ENCODE peak calls at places on chromosomes 3 and 15, in seven cellular contexts. One of them, this sample, is unnamed.
A peak's percentile ranks its signal among the peaks of the same experiment; 100 is the strongest.

GRCh38 chr15:94667109-94667508 is 435.7 kb downstream of the MCTP2 start:
- DNase-seq in astrocyte of the spinal cord: no peak
- DNase-seq in Panc1: no peak
- DNase-seq in endothelial cell of umbilical vein: no peak
- DNase-seq in AG09309: no peak
- DNase-seq in pancreas: no peak
- DNase-seq in colonic mucosa: no peak
- DNase-seq in this sample: no peak

GRCh38 chr15:41507820-41508290 is 5.8 kb downstream of the LTK start:
- DNase-seq in astrocyte of the spinal cord: no peak
- DNase-seq in Panc1: no peak
- DNase-seq in endothelial cell of umbilical vein: no peak
- DNase-seq in AG09309: no peak
- DNase-seq in pancreas: peak; percentile 96
- DNase-seq in colonic mucosa: peak; percentile 82
- DNase-seq in this sample: no peak

GRCh38 chr3:151101270-151101954 is 15.9 kb downstream of the MED12L start:
- DNase-seq in astrocyte of the spinal cord: no peak
- DNase-seq in Panc1: no peak
- DNase-seq in endothelial cell of umbilical vein: no peak
- DNase-seq in AG09309: no peak
- DNase-seq in pancreas: no peak
- DNase-seq in colonic mucosa: no peak
- DNase-seq in this sample: no peak

GRCh38 chr15:58332676-58333400 is 99.0 kb upstream of the LIPC start:
- DNase-seq in astrocyte of the spinal cord: peak; percentile 66
- DNase-seq in Panc1: peak; percentile 69
- DNase-seq in endothelial cell of umbilical vein: no peak
- DNase-seq in AG09309: peak; percentile 64
- DNase-seq in pancreas: no peak
- DNase-seq in colonic mucosa: no peak
- DNase-seq in this sample: no peak

GRCh38 chr15:90078965-90079364 is 23.3 kb downstream of the IDH2 start:
- DNase-seq in astrocyte of the spinal cord: no peak
- DNase-seq in Panc1: no peak
- DNase-seq in endothelial cell of umbilical vein: no peak
- DNase-seq in AG09309: no peak
- DNase-seq in pancreas: no peak
- DNase-seq in colonic mucosa: no peak
- DNase-seq in this sample: no peak

GRCh38 chr3:41131224-41131623 is 68.1 kb upstream of the CTNNB1 start:
- DNase-seq in astrocyte of the spinal cord: peak; percentile 84
- DNase-seq in Panc1: no peak
- DNase-seq in endothelial cell of umbilical vein: no peak
- DNase-seq in AG09309: no peak
- DNase-seq in pancreas: no peak
- DNase-seq in colonic mucosa: no peak
- DNase-seq in this sample: no peak

GRCh38 chr3:16338999-16339398 is 74.0 kb downstream of the OXNAD1 start:
- DNase-seq in astrocyte of the spinal cord: peak; percentile 87
- DNase-seq in Panc1: no peak
- DNase-seq in endothelial cell of umbilical vein: peak; percentile 31
- DNase-seq in AG09309: peak; percentile 97
- DNase-seq in pancreas: no peak
- DNase-seq in colonic mucosa: no peak
- DNase-seq in this sample: peak; percentile 67

GRCh38 chr15:98134875-98135274 is 174.4 kb downstream of the ARRDC4 start:
- DNase-seq in astrocyte of the spinal cord: no peak
- DNase-seq in Panc1: no peak
- DNase-seq in endothelial cell of umbilical vein: no peak
- DNase-seq in AG09309: no peak
- DNase-seq in pancreas: no peak
- DNase-seq in colonic mucosa: no peak
- DNase-seq in this sample: no peak

GRCh38 chr15:45587861-45588170 is 637 bp downstream of the BLOC1S6 start:
- DNase-seq in astrocyte of the spinal cord: no peak
- DNase-seq in Panc1: no peak
- DNase-seq in endothelial cell of umbilical vein: no peak
- DNase-seq in AG09309: no peak
- DNase-seq in pancreas: no peak
- DNase-seq in colonic mucosa: no peak
- DNase-seq in this sample: no peak

GRCh38 chr3:47527952-47528718 is 14.6 kb upstream of the ELP6 start:
- DNase-seq in astrocyte of the spinal cord: no peak
- DNase-seq in Panc1: no peak
- DNase-seq in endothelial cell of umbilical vein: no peak
- DNase-seq in AG09309: no peak
- DNase-seq in pancreas: no peak
- DNase-seq in colonic mucosa: no peak
- DNase-seq in this sample: no peak

GRCh38 chr3:127473244-127474024 is 117.1 kb downstream of the TPRA1 start:
- DNase-seq in astrocyte of the spinal cord: no peak
- DNase-seq in Panc1: no peak
- DNase-seq in endothelial cell of umbilical vein: no peak
- DNase-seq in AG09309: no peak
- DNase-seq in pancreas: no peak
- DNase-seq in colonic mucosa: no peak
- DNase-seq in this sample: no peak

GRCh38 chr15:87365221-87365620 is 891.3 kb downstream of the NTRK3 start:
- DNase-seq in astrocyte of the spinal cord: peak; percentile 72
- DNase-seq in Panc1: no peak
- DNase-seq in endothelial cell of umbilical vein: no peak
- DNase-seq in AG09309: peak; percentile 38
- DNase-seq in pancreas: no peak
- DNase-seq in colonic mucosa: no peak
- DNase-seq in this sample: no peak

GRCh38 chr3:150823277-150823676 is 60.3 kb upstream of the SIAH2 start:
- DNase-seq in astrocyte of the spinal cord: no peak
- DNase-seq in Panc1: no peak
- DNase-seq in endothelial cell of umbilical vein: no peak
- DNase-seq in AG09309: no peak
- DNase-seq in pancreas: no peak
- DNase-seq in colonic mucosa: no peak
- DNase-seq in this sample: no peak

GRCh38 chr3:16411450-16411849 is 102.0 kb downstream of the RFTN1 start:
- DNase-seq in astrocyte of the spinal cord: no peak
- DNase-seq in Panc1: no peak
- DNase-seq in endothelial cell of umbilical vein: no peak
- DNase-seq in AG09309: no peak
- DNase-seq in pancreas: no peak
- DNase-seq in colonic mucosa: no peak
- DNase-seq in this sample: no peak

GRCh38 chr15:99717129-99718024 is 15.9 kb downstream of the LYSMD4 start:
- DNase-seq in astrocyte of the spinal cord: no peak
- DNase-seq in Panc1: no peak
- DNase-seq in endothelial cell of umbilical vein: no peak
- DNase-seq in AG09309: no peak
- DNase-seq in pancreas: no peak
- DNase-seq in colonic mucosa: no peak
- DNase-seq in this sample: no peak

GRCh38 chr15:76576526-76577279 is 240.1 kb downstream of the ISL2 start:
- DNase-seq in astrocyte of the spinal cord: peak; percentile 76
- DNase-seq in Panc1: no peak
- DNase-seq in endothelial cell of umbilical vein: peak; percentile 71
- DNase-seq in AG09309: no peak
- DNase-seq in pancreas: peak; percentile 49
- DNase-seq in colonic mucosa: peak; percentile 83
- DNase-seq in this sample: peak; percentile 23

GRCh38 chr3:187567026-187567425 is 103.2 kb downstream of the SST start:
- DNase-seq in astrocyte of the spinal cord: peak; percentile 9
- DNase-seq in Panc1: no peak
- DNase-seq in endothelial cell of umbilical vein: no peak
- DNase-seq in AG09309: peak; percentile 24
- DNase-seq in pancreas: no peak
- DNase-seq in colonic mucosa: no peak
- DNase-seq in this sample: no peak

GRCh38 chr15:89640245-89640644 is 15.0 kb downstream of the KIF7 start:
- DNase-seq in astrocyte of the spinal cord: no peak
- DNase-seq in Panc1: no peak
- DNase-seq in endothelial cell of umbilical vein: no peak
- DNase-seq in AG09309: no peak
- DNase-seq in pancreas: no peak
- DNase-seq in colonic mucosa: no peak
- DNase-seq in this sample: no peak

GRCh38 chr3:150158974-150159625 is 188.4 kb upstream of the PFN2 start:
- DNase-seq in astrocyte of the spinal cord: peak; percentile 31
- DNase-seq in Panc1: no peak
- DNase-seq in endothelial cell of umbilical vein: no peak
- DNase-seq in AG09309: no peak
- DNase-seq in pancreas: no peak
- DNase-seq in colonic mucosa: no peak
- DNase-seq in this sample: no peak

GRCh38 chr15:39191871-39192281 is 389.0 kb upstream of the THBS1 start:
- DNase-seq in astrocyte of the spinal cord: peak; percentile 60
- DNase-seq in Panc1: no peak
- DNase-seq in endothelial cell of umbilical vein: no peak
- DNase-seq in AG09309: peak; percentile 59
- DNase-seq in pancreas: no peak
- DNase-seq in colonic mucosa: no peak
- DNase-seq in this sample: no peak

GRCh38 chr15:64146885-64147681 is 4.4 kb upstream of the SNX22 start:
- DNase-seq in astrocyte of the spinal cord: peak; percentile 42
- DNase-seq in Panc1: no peak
- DNase-seq in endothelial cell of umbilical vein: no peak
- DNase-seq in AG09309: no peak
- DNase-seq in pancreas: no peak
- DNase-seq in colonic mucosa: no peak
- DNase-seq in this sample: no peak

GRCh38 chr15:85730001-85730820 is 64.5 kb downstream of the KLHL25 start:
- DNase-seq in astrocyte of the spinal cord: peak; percentile 67
- DNase-seq in Panc1: peak; percentile 41
- DNase-seq in endothelial cell of umbilical vein: peak; percentile 74
- DNase-seq in AG09309: no peak
- DNase-seq in pancreas: no peak
- DNase-seq in colonic mucosa: peak; percentile 70
- DNase-seq in this sample: no peak

GRCh38 chr3:55964491-55964980 is 477.4 kb upstream of the WNT5A start:
- DNase-seq in astrocyte of the spinal cord: no peak
- DNase-seq in Panc1: no peak
- DNase-seq in endothelial cell of umbilical vein: no peak
- DNase-seq in AG09309: no peak
- DNase-seq in pancreas: no peak
- DNase-seq in colonic mucosa: no peak
- DNase-seq in this sample: no peak

GRCh38 chr3:123618076-123618703 is 33.3 kb upstream of the HACD2 start:
- DNase-seq in astrocyte of the spinal cord: no peak
- DNase-seq in Panc1: no peak
- DNase-seq in endothelial cell of umbilical vein: no peak
- DNase-seq in AG09309: no peak
- DNase-seq in pancreas: no peak
- DNase-seq in colonic mucosa: no peak
- DNase-seq in this sample: no peak

GRCh38 chr3:123618768-123619484 is 34.1 kb upstream of the HACD2 start:
- DNase-seq in astrocyte of the spinal cord: peak; percentile 75
- DNase-seq in Panc1: no peak
- DNase-seq in endothelial cell of umbilical vein: peak; percentile 48
- DNase-seq in AG09309: no peak
- DNase-seq in pancreas: peak; percentile 44
- DNase-seq in colonic mucosa: peak; percentile 53
- DNase-seq in this sample: peak; percentile 76

GRCh38 chr3:123613543-123613942 is 28.7 kb upstream of the HACD2 start:
- DNase-seq in astrocyte of the spinal cord: no peak
- DNase-seq in Panc1: no peak
- DNase-seq in endothelial cell of umbilical vein: no peak
- DNase-seq in AG09309: no peak
- DNase-seq in pancreas: no peak
- DNase-seq in colonic mucosa: no peak
- DNase-seq in this sample: no peak

GRCh38 chr3:123620338-123620737 is 35.5 kb upstream of the HACD2 start:
- DNase-seq in astrocyte of the spinal cord: no peak
- DNase-seq in Panc1: no peak
- DNase-seq in endothelial cell of umbilical vein: no peak
- DNase-seq in AG09309: no peak
- DNase-seq in pancreas: no peak
- DNase-seq in colonic mucosa: no peak
- DNase-seq in this sample: no peak

DNA sequence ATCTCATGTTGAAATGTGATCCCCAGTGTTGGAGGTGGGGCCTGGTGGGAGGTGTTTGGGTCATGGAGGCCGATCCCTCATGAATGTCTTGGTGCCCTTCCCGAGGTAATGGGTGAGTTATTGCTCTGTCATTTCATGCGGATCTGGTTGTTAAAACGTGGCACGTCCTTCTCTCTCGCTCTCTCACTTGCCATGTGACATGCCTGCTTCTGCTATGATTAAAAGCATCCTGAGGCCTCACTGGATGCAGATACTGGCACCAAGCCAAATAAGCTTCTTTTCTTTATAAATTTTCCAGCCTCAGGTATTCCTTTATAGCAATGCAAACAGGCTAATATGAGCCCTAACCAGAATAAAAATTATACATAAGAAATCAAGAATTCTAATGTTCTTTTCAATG is 31.7 kb upstream of the HACD2 start:
- DNase-seq in astrocyte of the spinal cord: no peak
- DNase-seq in Panc1: no peak
- DNase-seq in endothelial cell of umbilical vein: no peak
- DNase-seq in AG09309: no peak
- DNase-seq in pancreas: no peak
- DNase-seq in colonic mucosa: no peak
- DNase-seq in this sample: no peak
- H3K4me3 ChIP-seq in astrocyte of the spinal cord: no peak overlapping the region
- H3K4me3 ChIP-seq in Panc1: no peak overlapping the region
- H3K4me3 ChIP-seq in endothelial cell of umbilical vein: no peak overlapping the region
- H3K4me3 ChIP-seq in AG09309: no peak overlapping the region
- H3K4me3 ChIP-seq in pancreas: no peak overlapping the region
- H3K4me3 ChIP-seq in colonic mucosa: no peak overlapping the region
- H3K4me3 ChIP-seq in this sample: no peak overlapping the region

DNA sequence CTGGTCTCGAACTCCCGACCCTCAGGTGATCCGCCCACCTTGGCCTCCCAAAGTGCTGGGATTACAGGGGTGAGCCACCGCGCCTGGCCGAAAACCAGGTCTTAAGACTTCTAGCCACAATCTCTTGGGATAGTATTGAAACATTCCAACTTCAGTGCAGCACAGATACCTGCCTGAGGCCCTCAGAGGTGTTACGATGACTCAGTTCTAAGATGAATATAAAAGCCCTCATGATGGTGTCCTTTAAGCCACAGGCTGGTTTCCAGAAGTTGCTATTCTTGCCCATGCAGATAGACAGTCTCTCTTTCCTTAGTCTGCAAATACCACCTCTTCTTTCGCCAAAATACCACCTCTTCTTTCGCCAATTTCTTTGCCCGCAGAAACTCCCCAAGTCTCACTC is 69.0 kb downstream of the RARB start:
- DNase-seq in astrocyte of the spinal cord: no peak
- DNase-seq in Panc1: no peak
- DNase-seq in endothelial cell of umbilical vein: no peak
- DNase-seq in AG09309: no peak
- DNase-seq in pancreas: no peak
- DNase-seq in colonic mucosa: no peak
- DNase-seq in this sample: no peak
- TF ChIP-seq CTCF in astrocyte of the spinal cord: no peak
- TF ChIP-seq CTCF in Panc1: no peak
- TF ChIP-seq CTCF in endothelial cell of umbilical vein: no peak
- TF ChIP-seq CTCF in AG09309: no peak
- TF ChIP-seq CTCF in pancreas: no peak
- TF ChIP-seq CTCF in colonic mucosa: no peak
- TF ChIP-seq CTCF in this sample: no peak

GRCh38 chr3:197225579-197225978 is 72.8 kb downstream of the DLG1 start:
- DNase-seq in astrocyte of the spinal cord: no peak
- DNase-seq in Panc1: no peak
- DNase-seq in endothelial cell of umbilical vein: no peak
- DNase-seq in AG09309: no peak
- DNase-seq in pancreas: no peak
- DNase-seq in colonic mucosa: no peak
- DNase-seq in this sample: no peak
- H3K4me3 ChIP-seq in astrocyte of the spinal cord: no peak overlapping the region
- H3K4me3 ChIP-seq in Panc1: no peak overlapping the region
- H3K4me3 ChIP-seq in endothelial cell of umbilical vein: no peak overlapping the region
- H3K4me3 ChIP-seq in AG09309: no peak overlapping the region
- H3K4me3 ChIP-seq in pancreas: no peak overlapping the region
- H3K4me3 ChIP-seq in colonic mucosa: no peak overlapping the region
- H3K4me3 ChIP-seq in this sample: no peak overlapping the region

GRCh38 chr3:197490098-197490497 is 65.7 kb downstream of the BDH1 start:
- DNase-seq in astrocyte of the spinal cord: peak; percentile 70
- DNase-seq in Panc1: no peak
- DNase-seq in endothelial cell of umbilical vein: peak; percentile 70
- DNase-seq in AG09309: no peak
- DNase-seq in pancreas: no peak
- DNase-seq in colonic mucosa: no peak
- DNase-seq in this sample: no peak
- TF ChIP-seq CTCF in astrocyte of the spinal cord: no peak
- TF ChIP-seq CTCF in Panc1: no peak
- TF ChIP-seq CTCF in endothelial cell of umbilical vein: no peak
- TF ChIP-seq CTCF in AG09309: no peak
- TF ChIP-seq CTCF in pancreas: no peak
- TF ChIP-seq CTCF in colonic mucosa: no peak
- TF ChIP-seq CTCF in this sample: no peak